ENCODE peak calls at places on chromosomes 4 and X, in four cellular contexts. A is activated T-cell treated with anti-CD3 and anti-CD28 coated beads, Interleukin-2, amount 50 U/mL, for 1 hour; Z is ELR; T is A549. F is an unnamed sample.

GRCh38 chrX:128714425-128714824 is 662.2 kb upstream of the ACTRT1 start:
- DNase-seq in A (no peak), Z (no peak), T (no peak), F (no peak)

GRCh38 chrX:40260123-40260751 is 162.5 kb upstream of the BCOR start:
- DNase-seq in Z (no peak), A (no peak), T (no peak), F (peak; percentile 32)

GRCh38 chrX:150854856-150855255 is 43.6 kb downstream of the CD99L2 start:
- DNase-seq in A (no peak), Z (no peak), T (no peak), F (peak; percentile 95)

GRCh38 chr4:184896868-184897715 is 71.3 kb upstream of the ACSL1 start:
- DNase-seq in T (no peak), Z (no peak), A (no peak), F (no peak)

GRCh38 chr4:140113653-140114052 is 40.3 kb downstream of the MAML3 start:
- DNase-seq in Z (no peak), A (no peak), T (no peak), F (no peak)

GRCh38 chr4:109864134-109864533 is 16.2 kb downstream of the LRIT3 start:
- DNase-seq in Z (peak; percentile 8), A (no peak), T (no peak), F (peak; percentile 3)

GRCh38 chr4:151231915-151232595 is 44.9 kb upstream of the PRSS48 start:
- DNase-seq in A (no peak), T (no peak), Z (no peak), F (no peak)

GRCh38 chrX:19760345-19760744 is 127.1 kb downstream of the SH3KBP1 start:
- DNase-seq in A (no peak), T (no peak), Z (peak; percentile 30), F (no peak)

GRCh38 chrX:78650906-78651437 is 8.2 kb downstream of the RTL3 start:
- DNase-seq in T (no peak), Z (peak; percentile 61), A (no peak), F (no peak)

GRCh38 chrX:14356401-14356800 is 172.9 kb upstream of the GLRA2 start:
- DNase-seq in T (no peak), Z (peak; percentile 19), A (no peak), F (no peak)

GRCh38 chrX:42530027-42530426 is 247.9 kb downstream of the PPP1R2C start:
- DNase-seq in Z (peak; percentile 1), A (no peak), T (no peak), F (peak; percentile 14)

GRCh38 chr4:36235306-36235705 is 9.0 kb downstream of the ARAP2 start:
- DNase-seq in T (peak; percentile 18), A (no peak), Z (peak; percentile 80), F (peak; percentile 22)

GRCh38 chr4:185504098-185505047 is 30.9 kb downstream of the PDLIM3 start:
- DNase-seq in Z (peak; percentile 54), T (no peak), A (no peak), F (peak; percentile 86)

GRCh38 chr4:120399846-120400245 is 333.2 kb upstream of the MAD2L1 start:
- DNase-seq in A (no peak), T (no peak), Z (no peak), F (no peak)

GRCh38 chrX:103253608-103254007 is 1.3 kb downstream of the TCEAL8 start:
- DNase-seq in A (no peak), T (no peak), Z (peak; percentile 2), F (no peak)

GRCh38 chrX:97326456-97326855 is 442.7 kb downstream of the RPA4 start:
- DNase-seq in Z (no peak), A (no peak), T (no peak), F (no peak)

GRCh38 chr4:107058828-107059227 is 22.7 kb upstream of the DKK2 start:
- DNase-seq in Z (peak; percentile 58), T (no peak), A (no peak), F (no peak)

GRCh38 chr4:53040459-53040815 is 178.3 kb downstream of the RASL11B start:
- DNase-seq in T (no peak), A (no peak), Z (no peak), F (no peak)

GRCh38 chr4:183342541-183343533 is 20.6 kb upstream of the CLDN24 start:
- DNase-seq in Z (no peak), T (no peak), A (no peak), F (peak; percentile 30)

GRCh38 chr4:151745727-151746231 is 15.0 kb downstream of the GATB start:
- DNase-seq in Z (peak; percentile 73), T (no peak), A (no peak), F (no peak)

GRCh38 chr4:10492486-10492885 is 35.3 kb upstream of the ZNF518B start:
- DNase-seq in T (no peak), Z (no peak), A (no peak), F (no peak)

GRCh38 chr4:5995901-5996623 is 22.2 kb downstream of the C4orf50 start:
- DNase-seq in Z (no peak), T (no peak), A (no peak), F (peak; percentile 43)

GRCh38 chr4:182835006-182835740 is 82.0 kb downstream of the DCTD start:
- DNase-seq in A (no peak), Z (no peak), T (no peak), F (no peak)

GRCh38 chr4:86043755-86044592 is 315.9 kb downstream of the MAPK10 start:
- DNase-seq in T (peak; percentile 42), A (no peak), Z (peak; percentile 69), F (peak; percentile 70)

GRCh38 chr4:188113156-188113555 is 3.8 kb upstream of the TRIML2 start:
- DNase-seq in A (no peak), T (no peak), Z (peak; percentile 57), F (no peak)

GRCh38 chr4:20194079-20195013 is 57.4 kb upstream of the SLIT2 start:
- DNase-seq in A (no peak), Z (peak; percentile 89), T (no peak), F (peak; percentile 18)

GRCh38 chr4:126071346-126072333 is 756.9 kb downstream of the FAT4 start:
- DNase-seq in T (no peak), A (no peak), Z (peak; percentile 8), F (peak; percentile 85)